ENCODE peak calls at places on chromosomes 6 and 20, in five cellular contexts. U is HCT116, F is GM23248, O is PC-9, M is OCI-LY7. G is an unnamed sample.

GRCh38 chr20:61757678-61758555 is 307.8 kb downstream of the TAF4 start:
- DNase-seq in U (no peak), F (peak; percentile 52), O (no peak), M (no peak), G (no peak)

GRCh38 chr6:73491371-73491770 is 29.5 kb downstream of the EEF1A1 start:
- DNase-seq in U (no peak), F (peak; percentile 15), O (no peak), M (no peak), G (no peak)

GRCh38 chr6:12969933-12970332 is 253.4 kb downstream of the PHACTR1 start:
- DNase-seq in U (no peak), F (no peak), O (no peak), M (no peak), G (no peak)

GRCh38 chr20:25244976-25245375 is 2.9 kb upstream of the PYGB start:
- DNase-seq in U (no peak), F (no peak), O (no peak), M (no peak), G (no peak)

GRCh38 chr6:26521485-26522391 is 16.4 kb upstream of the HMGN4 start:
- DNase-seq in U (no peak), F (peak; percentile 85), O (peak; percentile 87), M (peak; percentile 85), G (peak; percentile 89)

GRCh38 chr20:24955045-24955444 is 6.0 kb downstream of the CST7 start:
- DNase-seq in U (no peak), F (no peak), O (no peak), M (peak; percentile 69), G (no peak)

GRCh38 chr6:9484091-9484490 is 930.8 kb downstream of the TFAP2A start:
- DNase-seq in U (no peak), F (peak; percentile 57), O (no peak), M (no peak), G (no peak)

GRCh38 chr20:24782221-24782620 is 166.8 kb upstream of the CST7 start:
- DNase-seq in U (no peak), F (no peak), O (no peak), M (no peak), G (no peak)

GRCh38 chr6:84512396-84512795 is 252.0 kb downstream of the TBX18 start:
- DNase-seq in U (no peak), F (peak; percentile 7), O (no peak), M (no peak), G (no peak)

GRCh38 chr20:53708129-53708968 is 114.7 kb upstream of the ZNF217 start:
- DNase-seq in U (no peak), F (peak; percentile 57), O (no peak), M (peak; percentile 38), G (peak; percentile 28)

GRCh38 chr6:130666796-130667195 is 160.4 kb upstream of the SMLR1 start:
- DNase-seq in U (no peak), F (no peak), O (no peak), M (no peak), G (no peak)

GRCh38 chr20:1894471-1894950 is 696 bp upstream of the SIRPA start:
- DNase-seq in U (no peak), F (peak; percentile 82), O (peak; percentile 62), M (no peak), G (peak; percentile 87)

DNA sequence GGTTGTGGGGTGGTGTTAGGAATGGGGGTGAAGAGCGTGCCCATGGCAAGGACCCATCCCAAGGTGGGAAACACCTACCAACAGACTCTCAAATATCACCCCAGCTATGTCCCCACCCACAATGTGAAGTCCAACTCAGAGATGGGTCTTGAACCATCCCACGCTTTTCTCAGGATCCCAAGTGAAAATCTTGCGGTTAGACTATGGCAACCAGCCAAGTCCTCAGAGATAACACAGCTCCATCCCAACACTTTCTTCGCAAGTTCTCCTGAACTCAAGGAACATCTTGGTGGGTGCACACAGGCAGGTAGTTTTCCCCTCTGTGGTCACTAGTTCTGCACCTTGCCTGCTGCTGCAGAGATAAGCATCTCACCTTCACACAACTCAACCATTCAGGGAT is 116.0 kb downstream of the CDC5L start:
- DNase-seq in U (no peak), F (no peak), O (no peak), M (no peak), G (no peak)
- H3K9me2 ChIP-seq in U (no peaks in the 10 kb centered on the region), F (no peaks in the 10 kb centered on the region), O (no peaks in the 10 kb centered on the region), M (no peaks in the 10 kb centered on the region), G (no peaks in the 10 kb centered on the region)

GRCh38 chr20:3377644-3378043 is 29.8 kb downstream of the DNAAF9 start:
- DNase-seq in U (no peak), F (no peak), O (no peak), M (no peak), G (no peak)

GRCh38 chr20:3383878-3384495 is 23.5 kb downstream of the DNAAF9 start:
- DNase-seq in U (no peak), F (no peak), O (no peak), M (no peak), G (no peak)

GRCh38 chr20:3382836-3383235 is 24.6 kb downstream of the DNAAF9 start:
- DNase-seq in U (no peak), F (no peak), O (no peak), M (no peak), G (no peak)

GRCh38 chr20:3378138-3378537 is 29.3 kb downstream of the DNAAF9 start:
- DNase-seq in U (no peak), F (no peak), O (no peak), M (no peak), G (no peak)

DNA sequence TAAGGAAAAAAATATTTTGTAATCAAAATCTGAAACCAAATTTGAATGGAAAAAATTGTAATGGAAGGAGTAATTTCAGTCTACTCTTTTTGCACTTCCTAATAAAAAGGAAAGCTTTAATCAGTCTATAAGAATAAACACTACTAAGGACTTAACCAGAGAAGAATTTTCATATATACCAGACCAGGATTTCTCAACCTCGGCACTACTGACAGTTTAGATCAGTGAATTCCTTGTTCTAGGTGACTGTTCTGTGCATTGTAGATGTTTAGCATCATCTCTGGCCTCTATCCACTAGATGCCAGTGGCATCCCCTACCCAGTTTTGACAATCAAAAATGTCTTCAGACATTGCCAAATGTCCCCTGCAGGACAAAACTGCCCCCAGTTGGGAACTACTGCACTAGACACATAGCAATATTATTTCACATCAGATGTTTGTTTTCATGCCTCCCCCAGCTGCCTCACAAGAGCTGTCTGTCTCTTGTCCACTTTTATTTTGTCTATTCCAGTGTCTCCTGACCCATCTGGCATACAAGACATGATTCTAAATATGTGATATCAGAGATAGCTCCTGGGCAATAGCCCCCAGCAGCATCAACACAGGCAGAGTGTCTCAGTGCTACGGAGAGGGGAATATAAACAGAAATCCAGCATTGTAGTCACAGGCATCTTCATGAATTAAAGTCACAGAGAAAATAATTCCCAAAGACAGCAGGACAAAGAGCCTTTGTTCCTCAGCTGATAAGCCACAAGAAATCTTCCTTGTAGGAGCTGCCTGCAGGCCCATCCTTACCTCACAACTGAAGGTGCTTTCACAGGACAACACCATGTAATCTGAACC is 27.0 kb downstream of the DNAAF9 start:
- DNase-seq in U (no peak), F (no peak), O (no peak), M (no peak), G (no peak)
- H3K27ac ChIP-seq in U (no peak overlapping the region), F (no peak overlapping the region), O (no peak overlapping the region), M (no peak overlapping the region), G (no peak overlapping the region)

DNA sequence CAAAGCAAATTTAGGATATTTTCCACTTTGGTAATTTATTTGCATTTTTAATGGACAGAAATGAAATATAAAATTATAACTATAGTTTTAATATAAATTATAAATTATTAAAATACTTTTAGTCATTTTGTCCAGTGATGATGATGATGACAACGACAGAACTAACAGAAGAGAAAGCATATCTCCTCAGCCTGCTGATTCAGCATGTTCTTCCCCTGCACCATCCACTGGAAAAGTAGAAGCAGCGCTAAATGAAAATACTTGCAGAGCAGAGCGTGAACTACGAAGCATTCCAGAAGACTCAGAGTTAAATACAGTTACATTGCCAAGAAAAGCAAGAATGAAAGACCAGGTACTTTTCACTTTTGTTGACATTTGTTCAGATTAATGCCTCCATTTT is 64.9 kb downstream of the SENP6 start:
- DNase-seq in U (no peak), F (no peak), O (no peak), M (no peak), G (no peak)
- H3K36me3 ChIP-seq in U (peaks cover 13% of the 10 kb centered on the region), F (peaks cover 53% of the 10 kb centered on the region), O (peaks cover 19% of the 10 kb centered on the region), M (peaks cover 76% of the 10 kb centered on the region), G (no peaks in the 10 kb centered on the region)

GRCh38 chr6:30810813-30811329 is 66.5 kb upstream of the IER3 start:
- DNase-seq in U (peak; percentile 91), F (no peak), O (peak; percentile 78), M (no peak), G (peak; percentile 51)
- H3K9me2 ChIP-seq in U (no peaks in the 10 kb centered on the region), F (no peaks in the 10 kb centered on the region), O (no peaks in the 10 kb centered on the region), M (no peaks in the 10 kb centered on the region), G (no peaks in the 10 kb centered on the region)

GRCh38 chr20:50107796-50108331 is 5.1 kb downstream of the UBE2V1 start:
- DNase-seq in U (no peak), F (no peak), O (no peak), M (no peak), G (no peak)

GRCh38 chr20:50107086-50107645 is 5.8 kb downstream of the UBE2V1 start:
- DNase-seq in U (no peak), F (no peak), O (no peak), M (no peak), G (no peak)

GRCh38 chr20:50110141-50111047 is 2.6 kb downstream of the UBE2V1 start:
- DNase-seq in U (no peak), F (peak; percentile 67), O (peak; percentile 69), M (peak; percentile 79), G (peak; percentile 68)

GRCh38 chr20:50111120-50111828 is 1.7 kb downstream of the UBE2V1 start:
- DNase-seq in U (no peak), F (peak; percentile 93), O (peak; percentile 35), M (no peak), G (peak; percentile 68)

DNA sequence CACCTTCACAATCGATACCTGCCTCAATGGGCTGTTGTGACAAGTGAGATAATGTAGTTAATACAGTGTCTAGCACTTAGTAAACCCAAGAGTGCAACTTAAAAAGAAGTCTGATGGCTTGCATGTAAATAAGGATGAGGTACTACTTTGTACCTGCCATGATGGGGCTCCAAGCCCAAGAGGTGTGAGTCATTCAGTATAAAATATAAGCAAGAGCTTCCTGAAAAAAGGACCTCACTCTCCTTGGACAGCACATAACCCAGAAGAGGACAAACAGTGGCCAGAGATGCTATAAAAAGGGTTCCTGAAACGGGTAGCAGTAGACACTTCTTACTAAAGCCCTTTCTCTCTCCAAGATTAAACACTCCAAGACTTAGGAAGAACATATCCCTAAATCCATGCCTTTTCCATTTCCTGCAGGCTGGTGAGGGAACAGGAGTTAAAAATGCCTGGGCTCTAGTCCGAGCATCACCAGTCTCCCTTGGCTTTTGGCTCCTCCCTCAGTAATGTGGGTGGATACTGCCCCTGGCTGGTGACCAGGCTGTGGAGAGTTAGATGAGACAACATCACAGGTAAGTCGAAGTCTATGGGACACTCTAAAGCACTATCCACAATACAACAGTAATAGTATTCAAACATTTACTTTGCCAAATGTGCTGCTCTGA is 4.2 kb downstream of the UBE2V1 start:
- DNase-seq in U (no peak), F (peak; percentile 53), O (no peak), M (no peak), G (no peak)
- H3K27ac ChIP-seq in U (no peak overlapping the region), F (peak overlapping the region; percentile 92), O (no peak overlapping the region), M (no peak overlapping the region), G (peak overlapping the region; percentile 56)